ENCODE peak calls at places on chromosomes 16 and 17, in five cellular contexts. N is lung; I is cardiac muscle cell; X is AG09309; R is CD8-positive, alpha-beta T cell. S is an unnamed sample.

GRCh38 chr16:73584157-73584556 is 536.2 kb upstream of the ZFHX3 start:
- DNase-seq in N (no peak), I (no peak), X (no peak), R (no peak), S (no peak)

GRCh38 chr17:18138065-18138749 is 29.7 kb downstream of the MYO15A start:
- DNase-seq in N (no peak), I (no peak), X (no peak), R (no peak), S (no peak)

GRCh38 chr16:1938316-1938715 is 4.7 kb downstream of the MSRB1 start:
- DNase-seq in N (peak; percentile 62), I (no peak), X (no peak), R (no peak), S (peak; percentile 78)

GRCh38 chr16:21260870-21261791 is 17.0 kb downstream of the CRYM start:
- DNase-seq in N (no peak), I (no peak), X (peak; percentile 16), R (no peak), S (peak; percentile 89)

GRCh38 chr17:67200727-67201301 is 44.2 kb downstream of the HELZ start:
- DNase-seq in N (no peak), I (no peak), X (no peak), R (no peak), S (peak; percentile 31)

GRCh38 chr17:75060434-75061054 is 13.5 kb downstream of the KCTD2 start:
- DNase-seq in N (no peak), I (no peak), X (no peak), R (no peak), S (no peak)

GRCh38 chr16:23867566-23867965 is 31.8 kb downstream of the PRKCB start:
- DNase-seq in N (no peak), I (no peak), X (no peak), R (no peak), S (no peak)

GRCh38 chr16:80938035-80938927 is 68.4 kb downstream of the CMC2 start:
- DNase-seq in N (no peak), I (no peak), X (peak; percentile 99), R (no peak), S (peak; percentile 49)

GRCh38 chr16:50591800-50592771 is 43.9 kb downstream of the NKD1 start:
- DNase-seq in N (no peak), I (peak; percentile 66), X (no peak), R (no peak), S (no peak)

GRCh38 chr17:29059281-29059680 is 16.3 kb downstream of the PIPOX start:
- DNase-seq in N (no peak), I (no peak), X (no peak), R (no peak), S (peak; percentile 23)

GRCh38 chr16:3012246-3012645 is 477 bp upstream of the CLDN9 start:
- DNase-seq in N (no peak), I (no peak), X (no peak), R (no peak), S (no peak)

DNA sequence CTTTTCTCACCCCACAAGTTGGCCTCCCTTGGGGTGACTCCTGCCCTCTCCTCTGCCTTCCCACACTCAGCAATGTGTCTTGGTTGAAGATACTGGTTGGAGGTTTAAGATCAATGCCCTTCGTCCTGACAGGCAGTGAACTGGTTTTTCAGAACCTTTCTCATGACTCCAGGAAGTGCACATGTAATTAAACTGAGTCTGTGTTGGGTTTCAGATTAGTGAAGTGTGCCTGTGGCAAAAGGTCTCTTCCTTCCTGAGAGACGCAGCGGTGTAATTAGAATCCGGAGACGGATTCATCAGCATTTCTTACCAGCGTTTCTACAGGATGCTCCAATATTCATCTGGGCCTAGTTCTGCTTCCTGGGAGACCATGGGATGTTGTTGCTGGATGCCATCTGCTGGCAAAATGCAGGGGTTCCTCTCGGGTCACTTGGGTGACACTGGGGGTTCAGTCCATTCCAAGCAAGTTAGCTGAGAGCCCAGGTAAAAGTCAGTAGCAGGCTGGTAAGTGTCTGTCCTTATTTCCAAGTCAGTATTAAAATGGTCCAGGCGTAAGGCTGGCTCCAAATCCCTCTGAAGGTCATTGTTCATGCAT is 233.3 kb downstream of the XYLT1 start:
- DNase-seq in N (no peak), I (no peak), X (no peak), R (no peak), S (no peak)
- TF ChIP-seq CTCF in N (no peak), I (no peak), X (no peak), R (no peak), S (no peak)

DNA sequence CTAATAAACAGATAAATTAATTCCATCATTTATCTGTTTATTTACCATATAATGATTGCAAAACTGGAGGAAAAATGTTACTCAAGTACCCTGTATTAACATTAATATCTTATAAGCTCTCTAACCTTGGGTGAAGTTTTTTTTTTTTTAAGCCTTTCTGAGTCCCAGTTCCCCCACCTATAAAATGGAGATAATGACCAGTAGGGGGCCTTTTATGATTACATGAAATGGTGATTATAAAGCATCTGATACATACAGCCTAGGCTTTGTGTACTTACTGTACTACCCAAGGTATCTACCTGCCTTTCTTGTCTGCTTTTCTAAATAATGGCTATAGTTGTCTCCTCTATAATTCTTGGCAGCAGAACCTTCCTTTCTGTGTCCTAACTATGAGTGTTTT is 22.6 kb downstream of the LRRC36 start:
- DNase-seq in N (no peak), I (no peak), X (no peak), R (no peak), S (peak; percentile 39)
- TF ChIP-seq CTCF in N (no peak), I (peak; percentile 40), X (peak; percentile 40), R (peak; percentile 38), S (peak; percentile 32)

DNA sequence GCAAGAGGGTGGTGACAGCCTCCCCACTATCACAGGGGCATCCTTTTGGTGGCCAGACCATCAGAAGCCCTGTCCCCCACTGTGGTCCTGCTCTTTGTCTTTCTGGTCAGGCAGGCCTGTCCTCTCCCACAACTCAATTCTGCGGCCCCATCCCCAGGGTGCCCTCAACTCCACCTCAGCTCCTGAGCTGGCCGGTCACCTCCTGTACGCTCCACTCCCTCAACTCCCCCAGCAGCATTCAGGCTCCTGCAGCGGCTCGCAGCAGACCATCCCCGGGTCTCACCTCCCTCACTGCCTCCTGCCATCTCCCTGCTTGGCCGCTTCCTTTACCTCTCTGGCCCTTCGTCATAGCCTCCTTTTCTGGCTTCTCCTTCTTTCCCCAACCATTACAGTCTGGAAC is 43.4 kb upstream of the MTSS2 start:
- DNase-seq in N (no peak), I (no peak), X (no peak), R (no peak), S (no peak)
- TF ChIP-seq CTCF in N (no peak), I (no peak), X (no peak), R (no peak), S (no peak)

GRCh38 chr16:87845807-87846619 is 23.3 kb downstream of the SLC7A5 start:
- DNase-seq in N (no peak), I (no peak), X (no peak), R (no peak), S (no peak)

GRCh38 chr16:87845213-87845612 is 24.1 kb downstream of the SLC7A5 start:
- DNase-seq in N (no peak), I (no peak), X (no peak), R (no peak), S (no peak)

GRCh38 chr16:87843678-87844373 is 25.5 kb downstream of the SLC7A5 start:
- DNase-seq in N (no peak), I (no peak), X (no peak), R (no peak), S (no peak)

GRCh38 chr16:87844809-87845208 is 24.5 kb downstream of the SLC7A5 start:
- DNase-seq in N (no peak), I (no peak), X (no peak), R (no peak), S (no peak)

DNA sequence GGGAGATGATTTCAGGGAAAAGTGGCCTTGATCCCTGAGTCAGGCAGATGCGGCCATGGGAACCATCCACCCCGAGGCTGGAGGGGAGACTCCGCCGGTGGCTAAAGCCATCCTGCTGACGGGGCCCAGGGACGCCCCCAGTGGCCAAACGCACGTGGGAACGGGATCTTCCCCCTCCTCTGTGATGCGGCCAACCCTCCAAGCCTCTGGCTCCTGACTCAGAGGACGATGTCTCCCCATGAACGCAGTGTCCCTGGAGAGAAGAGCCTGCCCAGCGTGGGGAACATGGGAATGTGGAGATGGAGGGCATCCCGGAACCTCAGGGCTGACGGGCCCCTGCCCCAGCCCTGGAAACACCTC is 25.0 kb downstream of the SLC7A5 start:
- DNase-seq in N (no peak), I (no peak), X (no peak), R (no peak), S (no peak)
- TF ChIP-seq CTCF in N (no peak), I (no peak), X (no peak), R (no peak), S (no peak)

GRCh38 chr17:43645765-43646481 is 15.8 kb downstream of the MEOX1 start:
- DNase-seq in N (peak; percentile 42), I (no peak), X (no peak), R (peak; percentile 11), S (no peak)
- TF ChIP-seq CTCF in N (no peak), I (no peak), X (no peak), R (no peak), S (no peak)

GRCh38 chr17:56471661-56472060 is 121.8 kb upstream of the NOG start:
- DNase-seq in N (no peak), I (no peak), X (no peak), R (no peak), S (no peak)
- TF ChIP-seq CTCF in N (no peak), I (no peak), X (no peak), R (no peak), S (no peak)

DNA sequence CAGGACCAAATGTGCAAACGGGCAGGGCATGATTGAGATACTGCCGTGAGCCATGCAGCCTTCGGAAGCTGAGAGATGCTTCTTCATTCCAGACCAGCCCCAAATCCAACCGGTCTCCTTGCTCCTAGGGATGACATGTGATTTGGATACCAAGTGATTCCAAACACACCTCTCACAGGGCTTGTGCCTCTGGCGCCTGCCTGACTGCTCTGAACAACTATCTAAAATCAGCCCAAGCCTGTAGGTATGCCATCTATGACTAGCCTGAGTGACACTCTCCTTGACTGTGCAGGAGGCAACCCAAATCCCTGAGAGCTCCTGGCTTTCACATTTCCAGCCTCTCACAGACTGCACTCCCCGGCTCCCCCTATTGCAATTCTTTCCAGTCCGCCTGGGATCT is 20.3 kb downstream of the DYNC1LI2 start:
- DNase-seq in N (no peak), I (no peak), X (no peak), R (no peak), S (no peak)
- TF ChIP-seq CTCF in N (no peak), I (no peak), X (no peak), R (no peak), S (no peak)

S was measured in MCF 10A.